ENCODE peak calls at places on chromosomes 2 and 18, in four cellular contexts. W is K562, T is HepG2, X is HCT116. C is an unnamed sample.

GRCh38 chr2:73640537-73640936 is 1.7 kb downstream of the NAT8 start:
- DNase-seq in W (no peak), T (peak; percentile 60), X (no peak), C (no peak)

GRCh38 chr2:234463626-234464290 is 33.1 kb downstream of the ARL4C start:
- DNase-seq in W (no peak), T (no peak), X (no peak), C (no peak)

GRCh38 chr2:72350852-72351251 is 203.2 kb upstream of the CYP26B1 start:
- DNase-seq in W (no peak), T (no peak), X (no peak), C (no peak)

GRCh38 chr2:28399946-28400345 is 7.3 kb downstream of the FOSL2 start:
- DNase-seq in W (no peak), T (no peak), X (no peak), C (no peak)

GRCh38 chr2:65056990-65057375 is 767 bp downstream of the CEP68 start:
- DNase-seq in W (no peak), T (no peak), X (no peak), C (no peak)

GRCh38 chr18:35193313-35193712 is 47.5 kb upstream of the ZNF397 start:
- DNase-seq in W (no peak), T (no peak), X (no peak), C (no peak)

GRCh38 chr2:9033385-9034175 is 30.1 kb upstream of the MBOAT2 start:
- DNase-seq in W (peak; percentile 69), T (no peak), X (no peak), C (peak; percentile 52)

GRCh38 chr2:38251940-38252339 is 125.1 kb downstream of the ATL2 start:
- DNase-seq in W (no peak), T (no peak), X (no peak), C (no peak)

GRCh38 chr2:65164379-65165023 is 34.6 kb upstream of the RAB1A start:
- DNase-seq in W (no peak), T (no peak), X (no peak), C (no peak)

GRCh38 chr18:10010611-10011015 is 96.8 kb downstream of the VAPA start:
- DNase-seq in W (no peak), T (no peak), X (no peak), C (no peak)

GRCh38 chr2:68739261-68740183 is 4.9 kb downstream of the ARHGAP25 start:
- DNase-seq in W (no peak), T (no peak), X (no peak), C (no peak)

GRCh38 chr18:50582500-50582899 is 22.6 kb downstream of the MAPK4 start:
- DNase-seq in W (no peak), T (no peak), X (no peak), C (no peak)

GRCh38 chr18:394997-395383 is 105.5 kb downstream of the COLEC12 start:
- DNase-seq in W (no peak), T (no peak), X (no peak), C (no peak)

GRCh38 chr2:70984576-70985282 is 6.3 kb downstream of the ANKRD53 start:
- DNase-seq in W (peak; percentile 66), T (no peak), X (peak; percentile 27), C (no peak)

GRCh38 chr2:159600752-159601151 is 15.6 kb downstream of the BAZ2B start:
- DNase-seq in W (peak; percentile 24), T (peak; percentile 29), X (peak; percentile 80), C (no peak)

GRCh38 chr2:15159751-15160177 is 401.4 kb downstream of the NBAS start:
- DNase-seq in W (peak; percentile 52), T (peak; percentile 49), X (peak; percentile 38), C (no peak)

GRCh38 chr18:49168970-49169619 is 218.3 kb upstream of the SMAD7 start:
- DNase-seq in W (no peak), T (peak; percentile 29), X (no peak), C (no peak)

GRCh38 chr2:53515435-53516332 is 251.9 kb upstream of the CHAC2 start:
- DNase-seq in W (peak; percentile 4), T (no peak), X (no peak), C (no peak)

GRCh38 chr2:234033885-234034284 is 16.6 kb upstream of the SPP2 start:
- DNase-seq in W (no peak), T (no peak), X (no peak), C (no peak)

GRCh38 chr2:92072461-92073035 is 2798.7 kb upstream of the TEKT4 start:
- DNase-seq in W (no peak), T (no peak), X (no peak), C (no peak)

GRCh38 chr2:239832995-239833727 is 192.0 kb downstream of the NDUFA10 start:
- DNase-seq in W (no peak), T (no peak), X (no peak), C (no peak)

GRCh38 chr2:101516833-101517690 is 42.1 kb upstream of the RFX8 start:
- DNase-seq in W (no peak), T (peak; percentile 75), X (peak; percentile 41), C (no peak)

GRCh38 chr2:62343636-62344349 is 147.9 kb downstream of the B3GNT2 start:
- DNase-seq in W (peak; percentile 43), T (no peak), X (no peak), C (no peak)

GRCh38 chr2:131016826-131017596 is 76.2 kb downstream of the FAM168B start:
- DNase-seq in W (no peak), T (peak; percentile 12), X (no peak), C (no peak)

GRCh38 chr2:126299469-126299976 is 356.4 kb upstream of the GYPC start:
- DNase-seq in W (no peak), T (no peak), X (no peak), C (no peak)

GRCh38 chr2:119739580-119740255 is 20.0 kb upstream of the PTPN4 start:
- DNase-seq in W (no peak), T (no peak), X (no peak), C (no peak)

GRCh38 chr2:167924556-167924955 is 322.8 kb downstream of the STK39 start:
- DNase-seq in W (no peak), T (no peak), X (no peak), C (no peak)

GRCh38 chr18:3305354-3305762 is 43.4 kb downstream of the MYL12B start:
- DNase-seq in W (peak; percentile 60), T (no peak), X (no peak), C (no peak)

GRCh38 chr2:37326285-37326684 is 1.7 kb upstream of the PRKD3 start:
- DNase-seq in W (peak; percentile 13), T (no peak), X (no peak), C (no peak)

DNA sequence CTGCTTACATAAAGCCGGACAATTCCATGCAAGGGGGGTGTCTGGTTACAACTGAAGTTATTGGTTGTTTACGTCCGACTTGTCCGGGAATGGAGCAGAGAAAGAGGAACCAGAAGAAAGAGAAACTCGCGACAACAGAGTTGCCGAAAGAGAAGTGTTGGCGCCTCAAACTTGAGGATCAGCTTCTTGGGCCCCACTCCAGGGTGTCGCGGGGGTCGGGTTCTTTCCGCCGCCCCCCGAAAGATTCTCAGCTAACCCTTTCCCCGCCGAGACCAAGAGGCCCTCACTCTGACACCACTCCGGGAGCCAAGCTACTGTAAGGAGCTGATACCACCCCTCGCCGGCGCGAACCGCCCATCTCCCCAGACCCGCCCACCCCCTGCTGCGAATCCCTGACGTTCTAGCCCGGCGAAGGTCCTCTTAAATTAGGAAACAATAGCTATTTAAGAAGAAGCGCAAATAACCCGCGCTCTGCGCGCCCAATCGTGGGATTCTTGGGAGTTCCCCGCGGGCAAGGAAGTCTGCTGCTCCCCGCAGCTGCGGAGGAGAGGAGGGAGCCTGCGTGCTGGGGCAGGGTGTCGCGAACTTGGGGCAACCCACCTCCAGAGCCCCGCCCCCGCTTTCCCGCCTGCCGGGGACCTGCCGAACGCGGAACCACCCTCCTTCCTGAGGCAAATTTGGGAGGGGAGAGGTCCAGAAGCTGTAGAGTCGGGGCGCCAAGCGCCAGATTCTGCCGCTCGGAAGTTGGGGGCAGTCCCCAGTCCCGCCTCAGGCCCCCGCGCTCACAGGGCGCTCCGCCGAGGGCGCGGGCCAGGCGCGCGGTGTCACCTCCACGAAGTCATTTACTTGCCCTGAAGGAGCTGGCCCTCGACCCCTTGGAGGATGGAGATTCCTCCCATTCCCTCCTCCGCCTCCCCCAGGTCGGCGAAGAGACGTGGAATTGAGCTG is 8.5 kb upstream of the SP9 start:
- DNase-seq in W (peak; percentile 85), T (no peak), X (no peak), C (peak; percentile 84)
- TF ChIP-seq EZH2 in W (no peak), T (no peak), X (no peak), C (no peak)

GRCh38 chr18:7919565-7919964 is 352.4 kb downstream of the PTPRM start:
- DNase-seq in W (no peak), T (peak; percentile 21), X (no peak), C (no peak)
- H3K4me1 ChIP-seq in W (no peaks in the 10 kb centered on the region), T (peaks cover 68% of the 10 kb centered on the region), X (peaks cover 24% of the 10 kb centered on the region), C (no peaks in the 10 kb centered on the region)

DNA sequence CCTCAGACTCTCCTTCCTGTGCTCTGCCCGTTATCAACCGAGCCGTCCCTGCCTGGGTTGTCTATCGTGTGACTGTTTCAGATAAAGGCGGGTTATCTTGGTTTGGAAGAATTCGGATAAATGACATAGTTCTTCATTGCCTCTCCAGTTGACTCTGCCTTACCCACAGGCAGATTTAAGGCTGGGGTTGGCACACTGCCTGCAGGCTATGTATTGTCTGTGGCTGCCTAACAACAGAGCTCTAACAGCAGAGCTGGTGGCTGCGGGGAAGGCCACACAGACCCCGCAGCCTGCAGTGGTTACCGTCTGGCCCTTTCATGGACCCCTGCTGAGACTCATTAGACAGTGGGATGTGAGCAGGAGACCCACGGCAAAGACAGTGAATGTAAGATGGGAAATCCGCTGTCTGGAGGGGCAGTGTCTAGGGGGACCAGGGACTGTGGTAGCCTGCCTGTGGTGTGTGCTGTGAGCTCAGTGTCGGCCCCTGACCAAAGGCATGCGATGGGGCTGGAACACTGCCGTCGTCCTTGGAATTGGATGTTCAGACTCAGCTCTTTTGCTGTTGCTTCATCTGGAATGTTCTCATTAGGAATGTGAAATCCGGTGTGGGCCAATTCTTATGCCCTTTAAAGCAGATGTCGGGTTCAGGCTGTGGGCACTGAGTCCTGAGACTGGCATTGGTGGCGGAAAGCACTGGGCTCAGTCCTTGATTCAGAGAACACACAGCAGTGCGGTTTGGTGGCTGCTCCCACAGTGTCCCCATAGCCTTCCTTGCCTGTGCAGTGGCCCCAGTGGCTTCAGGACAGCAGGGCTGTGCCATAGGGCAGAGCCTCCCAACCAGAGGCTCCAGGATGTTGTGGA is 44.5 kb downstream of the SH3RF3 start:
- DNase-seq in W (peak; percentile 16), T (no peak), X (no peak), C (no peak)
- TF ChIP-seq FOSL1 in W (no peak), T (no peak), X (no peak), C (no peak)

GRCh38 chr2:24546668-24547067 is 55.6 kb downstream of the NCOA1 start:
- DNase-seq in W (no peak), T (no peak), X (no peak), C (no peak)
- TF ChIP-seq EZH2 in W (no peak), T (no peak), X (no peak), C (no peak)

GRCh38 chr2:170500770-170501169 is 214.4 kb upstream of the SP5 start:
- DNase-seq in W (no peak), T (no peak), X (no peak), C (no peak)
- H3K4me1 ChIP-seq in W (peaks cover 2% of the 10 kb centered on the region), T (peaks cover 27% of the 10 kb centered on the region), X (no peaks in the 10 kb centered on the region), C (peaks cover 9% of the 10 kb centered on the region)

GRCh38 chr2:216410550-216410949 is 1.7 kb upstream of the SMARCAL1 start:
- DNase-seq in W (no peak), T (no peak), X (no peak), C (no peak)
- TF ChIP-seq FOSL1 in W (no peak), T (no peak), X (no peak), C (no peak)

C was measured in H1.